ENCODE peak calls at places on chromosomes 6 and 20, in five cellular contexts. C is adrenal gland, U is IMR-90, X is uterus, P is left lung. T is an unnamed sample.

GRCh38 chr20:53636725-53637097 is 43.1 kb upstream of the ZNF217 start:
- DNase-seq in C (no peak), U (no peak), X (no peak), P (no peak), T (no peak)

GRCh38 chr20:50399003-50399916 is 110.9 kb upstream of the PTPN1 start:
- DNase-seq in C (peak; percentile 89), U (peak; percentile 51), X (peak; percentile 70), P (peak; percentile 83), T (peak; percentile 75)

GRCh38 chr6:2231438-2231837 is 14.0 kb downstream of the GMDS start:
- DNase-seq in C (no peak), U (peak; percentile 18), X (no peak), P (no peak), T (no peak)

GRCh38 chr20:6051505-6051904 is 2.4 kb downstream of the LRRN4 start:
- DNase-seq in C (no peak), U (peak; percentile 73), X (no peak), P (no peak), T (no peak)

GRCh38 chr20:61092199-61092598 is 159.9 kb upstream of the CDH4 start:
- DNase-seq in C (no peak), U (no peak), X (no peak), P (no peak), T (no peak)

GRCh38 chr20:11901127-11901526 is 16.6 kb upstream of the BTBD3 start:
- DNase-seq in C (no peak), U (peak; percentile 90), X (no peak), P (no peak), T (no peak)

GRCh38 chr20:14488756-14489479 is 151.5 kb upstream of the FLRT3 start:
- DNase-seq in C (no peak), U (no peak), X (no peak), P (no peak), T (no peak)

GRCh38 chr6:107956586-107957164 is 1.3 kb downstream of the SEC63 start:
- DNase-seq in C (no peak), U (peak; percentile 65), X (no peak), P (no peak), T (no peak)

GRCh38 chr20:47360207-47360488 is 3.6 kb upstream of the ZMYND8 start:
- DNase-seq in C (no peak), U (peak; percentile 64), X (peak; percentile 73), P (no peak), T (no peak)

GRCh38 chr6:66796987-66797386 is 1090.0 kb upstream of the EYS start:
- DNase-seq in C (no peak), U (no peak), X (no peak), P (no peak), T (no peak)

GRCh38 chr6:49918787-49919186 is 45.2 kb downstream of the DEFB114 start:
- DNase-seq in C (no peak), U (no peak), X (no peak), P (no peak), T (no peak)

GRCh38 chr6:54847799-54848597 is 1.4 kb downstream of the FAM83B start:
- DNase-seq in C (no peak), U (peak; percentile 74), X (no peak), P (no peak), T (no peak)

GRCh38 chr20:34549291-34549928 is 9.1 kb upstream of the MAP1LC3A start:
- DNase-seq in C (no peak), U (peak; percentile 15), X (no peak), P (peak; percentile 28), T (no peak)

GRCh38 chr20:53981752-53982437 is 88.5 kb downstream of the BCAS1 start:
- DNase-seq in C (no peak), U (no peak), X (no peak), P (no peak), T (no peak)

GRCh38 chr20:25040438-25040831 is 17.5 kb downstream of the ACSS1 start:
- DNase-seq in C (no peak), U (peak; percentile 78), X (peak; percentile 79), P (peak; percentile 62), T (no peak)

GRCh38 chr6:39092124-39092523 is 22.9 kb downstream of the SAYSD1 start:
- DNase-seq in C (no peak), U (no peak), X (no peak), P (no peak), T (no peak)
- TF ChIP-seq CTCF in C (no peak), U (no peak), X (no peak), P (no peak), T (no peak)

GRCh38 chr6:32181890-32182529 is 2.0 kb downstream of the AGER start:
- DNase-seq in C (no peak), U (no peak), X (no peak), P (no peak), T (no peak)

GRCh38 chr6:32184084-32184640 is at the start of gene AGER:
- DNase-seq in C (peak; percentile 15), U (no peak), X (no peak), P (peak; percentile 65), T (no peak)

GRCh38 chr6:32182617-32183016 is 1.4 kb downstream of the AGER start:
- DNase-seq in C (peak; percentile 14), U (no peak), X (no peak), P (no peak), T (no peak)

GRCh38 chr6:32183030-32183429 is 1.0 kb downstream of the AGER start:
- DNase-seq in C (no peak), U (no peak), X (no peak), P (no peak), T (no peak)

GRCh38 chr6:32183483-32184083 is 470 bp downstream of the AGER start:
- DNase-seq in C (peak; percentile 16), U (no peak), X (no peak), P (peak; percentile 24), T (no peak)
- H3K27ac ChIP-seq in C (peak overlapping the region; percentile 49), U (no peak overlapping the region), X (peak overlapping the region; percentile 83), P (peak overlapping the region; percentile 57), T (peak overlapping the region; percentile 14)

DNA sequence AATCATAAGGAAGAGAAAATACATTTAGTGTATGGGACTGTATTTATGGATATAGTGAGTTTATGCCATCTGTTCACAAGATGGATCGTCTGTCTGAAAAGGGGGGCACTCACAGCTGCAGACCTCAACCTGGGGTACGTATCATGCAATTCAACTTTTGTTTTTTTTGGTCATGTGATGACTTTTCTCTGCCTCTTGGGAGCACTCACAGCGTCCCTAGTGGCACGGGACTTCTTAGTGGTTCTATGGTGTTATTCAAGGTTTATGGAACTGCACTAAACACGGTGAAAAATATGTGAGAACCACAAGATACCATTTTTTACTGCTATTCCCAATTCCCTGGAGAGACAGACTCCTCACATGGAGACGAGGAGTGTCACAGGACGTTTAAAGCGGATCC is 60.4 kb upstream of the MPC1 start:
- DNase-seq in C (no peak), U (no peak), X (no peak), P (no peak), T (no peak)
- TF ChIP-seq CTCF in C (no peak), U (no peak), X (no peak), P (no peak), T (no peak)

GRCh38 chr6:43223175-43223574 is 6.1 kb downstream of the DNPH1 start:
- DNase-seq in C (no peak), U (no peak), X (no peak), P (no peak), T (no peak)

GRCh38 chr6:43221046-43221773 is 8.1 kb downstream of the DNPH1 start:
- DNase-seq in C (no peak), U (no peak), X (no peak), P (peak; percentile 31), T (no peak)

GRCh38 chr6:43221774-43222101 is 7.5 kb downstream of the DNPH1 start:
- DNase-seq in C (no peak), U (no peak), X (no peak), P (no peak), T (no peak)

GRCh38 chr6:43220439-43220951 is 8.8 kb downstream of the DNPH1 start:
- DNase-seq in C (no peak), U (no peak), X (no peak), P (peak; percentile 57), T (no peak)

DNA sequence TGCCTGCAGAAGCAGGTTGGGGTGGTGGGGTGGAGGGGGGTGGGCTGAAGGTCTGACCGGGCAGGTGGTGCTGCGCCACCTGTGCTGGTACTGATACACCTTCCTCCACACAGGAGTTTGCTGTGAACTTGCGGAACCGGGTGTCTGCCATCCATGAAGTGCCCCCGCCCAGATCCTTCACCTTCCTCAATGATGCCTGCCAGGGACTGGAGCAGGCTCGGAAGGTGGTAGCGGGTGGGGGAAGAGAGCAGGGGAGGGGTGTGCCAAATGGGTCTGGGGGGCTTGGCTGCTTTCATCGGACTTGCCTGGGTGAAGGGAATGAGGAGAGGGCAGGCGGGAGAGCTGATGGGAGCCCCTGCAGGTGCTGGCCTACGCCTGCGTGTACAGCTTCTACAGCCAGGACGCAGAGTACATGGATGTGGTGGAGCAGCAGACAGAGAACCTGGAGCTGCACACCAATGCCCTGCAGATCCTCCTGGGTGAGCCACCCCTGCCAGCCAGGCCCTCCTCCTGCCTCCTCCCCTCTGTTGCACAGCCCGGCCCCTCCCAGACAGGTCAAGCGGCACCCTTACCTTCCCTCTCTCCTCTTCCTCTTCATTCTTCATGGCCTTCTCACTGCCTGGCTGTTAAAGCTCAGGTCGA is 6.7 kb downstream of the DNPH1 start:
- DNase-seq in C (no peak), U (no peak), X (no peak), P (no peak), T (no peak)
- H3K27ac ChIP-seq in C (no peak overlapping the region), U (no peak overlapping the region), X (no peak overlapping the region), P (no peak overlapping the region), T (no peak overlapping the region)